ENCODE peak calls at places on chromosome 16, in four cellular contexts. P, R, H and O are unnamed samples.

GRCh38 chr16:29943846-29944669 is 17.8 kb upstream of the TMEM219 start:
- DNase-seq in R (peak), P (no peak), H (peak), O (peak)

GRCh38 chr16:12159672-12160071 is 183.1 kb downstream of the SNX29 start:
- DNase-seq in H (no peak), P (no peak), R (no peak), O (no peak)

GRCh38 chr16:89052824-89053724 is 40.6 kb upstream of the ACSF3 start:
- DNase-seq in P (no peak), H (peak), R (no peak), O (no peak)

GRCh38 chr16:82631701-82632685 is 5.2 kb downstream of the CDH13 start:
- DNase-seq in R (peak), P (no peak), H (no peak), O (no peak)

GRCh38 chr16:28166394-28167208 is 45.2 kb downstream of the XPO6 start:
- DNase-seq in H (no peak), R (no peak), P (no peak), O (no peak)

GRCh38 chr16:73797115-73797514 is 499.5 kb upstream of the PSMD7 start:
- DNase-seq in R (no peak), H (no peak), P (no peak), O (no peak)

GRCh38 chr16:31181102-31181830 is 1.3 kb downstream of the FUS start:
- DNase-seq in H (no peak), P (peak), R (no peak), O (no peak)

GRCh38 chr16:58299757-58300349 is 5.0 kb upstream of the PRSS54 start:
- DNase-seq in P (peak), R (peak), H (no peak), O (no peak)

GRCh38 chr16:56356276-56357241 is 68.8 kb downstream of the AMFR start:
- DNase-seq in P (peak), R (peak), H (peak), O (no peak)

GRCh38 chr16:12193688-12194087 is 217.2 kb downstream of the SNX29 start:
- DNase-seq in P (no peak), R (no peak), H (no peak), O (no peak)